ENCODE peak calls at places on chromosome 22, in four cellular contexts. One of them, this sample, is unnamed.
A peak's percentile ranks its signal among the peaks of the same experiment; 100 is the strongest.

GRCh38 chr22:37209140-37209845 is 3.0 kb downstream of the SSTR3 start:
- DNase-seq in HL-60: no peak
- DNase-seq in GM10248: no peak
- DNase-seq in CD8-positive, alpha-beta memory T cell: no peak
- DNase-seq in this sample: no peak

GRCh38 chr22:23137905-23138520 is 3.8 kb downstream of the RSPH14 start:
- DNase-seq in GM10248: peak; percentile 67
- DNase-seq in HL-60: no peak
- DNase-seq in CD8-positive, alpha-beta memory T cell: peak; percentile 73
- DNase-seq in this sample: no peak

GRCh38 chr22:19559324-19559811 is 35.2 kb upstream of the CLDN5 start:
- DNase-seq in GM10248: no peak
- DNase-seq in HL-60: no peak
- DNase-seq in CD8-positive, alpha-beta memory T cell: no peak
- DNase-seq in this sample: no peak

GRCh38 chr22:26172389-26172990 is 3.2 kb downstream of the SEZ6L start:
- DNase-seq in HL-60: no peak
- DNase-seq in CD8-positive, alpha-beta memory T cell: no peak
- DNase-seq in GM10248: peak; percentile 42
- DNase-seq in this sample: peak; percentile 16

GRCh38 chr22:27381960-27382742 is 419.4 kb downstream of the MN1 start:
- DNase-seq in CD8-positive, alpha-beta memory T cell: no peak
- DNase-seq in HL-60: no peak
- DNase-seq in GM10248: no peak
- DNase-seq in this sample: no peak

GRCh38 chr22:40507491-40507890 is 129.0 kb downstream of the MRTFA start:
- DNase-seq in CD8-positive, alpha-beta memory T cell: no peak
- DNase-seq in GM10248: no peak
- DNase-seq in HL-60: no peak
- DNase-seq in this sample: no peak

GRCh38 chr22:50276143-50276542 is 6.0 kb upstream of the MAPK11 start:
- DNase-seq in HL-60: peak; percentile 92
- DNase-seq in CD8-positive, alpha-beta memory T cell: peak; percentile 40
- DNase-seq in GM10248: peak; percentile 65
- DNase-seq in this sample: no peak

GRCh38 chr22:39731481-39731880 is 160.9 kb downstream of the CACNA1I start:
- DNase-seq in HL-60: no peak
- DNase-seq in CD8-positive, alpha-beta memory T cell: no peak
- DNase-seq in GM10248: no peak
- DNase-seq in this sample: no peak

GRCh38 chr22:38236786-38237185 is 35.0 kb downstream of the MAFF start:
- DNase-seq in HL-60: no peak
- DNase-seq in CD8-positive, alpha-beta memory T cell: no peak
- DNase-seq in GM10248: no peak
- DNase-seq in this sample: no peak

GRCh38 chr22:19103881-19104821 is 18.1 kb downstream of the DGCR2 start:
- DNase-seq in CD8-positive, alpha-beta memory T cell: no peak
- DNase-seq in HL-60: no peak
- DNase-seq in GM10248: no peak
- DNase-seq in this sample: no peak

GRCh38 chr22:36010913-36011312 is 17.7 kb downstream of the RBFOX2 start:
- DNase-seq in HL-60: no peak
- DNase-seq in CD8-positive, alpha-beta memory T cell: no peak
- DNase-seq in GM10248: no peak
- DNase-seq in this sample: no peak

GRCh38 chr22:46079861-46080821 is 70.2 kb upstream of the PPARA start:
- DNase-seq in CD8-positive, alpha-beta memory T cell: no peak
- DNase-seq in GM10248: no peak
- DNase-seq in HL-60: no peak
- DNase-seq in this sample: no peak

GRCh38 chr22:42296381-42296853 is 26.0 kb upstream of the TCF20 start:
- DNase-seq in CD8-positive, alpha-beta memory T cell: peak; percentile 38
- DNase-seq in GM10248: no peak
- DNase-seq in HL-60: no peak
- DNase-seq in this sample: no peak

GRCh38 chr22:18970180-18970947 is 34.3 kb upstream of the PRODH start:
- DNase-seq in GM10248: no peak
- DNase-seq in CD8-positive, alpha-beta memory T cell: no peak
- DNase-seq in HL-60: no peak
- DNase-seq in this sample: peak; percentile 35

GRCh38 chr22:42436402-42436801 is 4.2 kb upstream of the NFAM1 start:
- DNase-seq in GM10248: no peak
- DNase-seq in HL-60: no peak
- DNase-seq in CD8-positive, alpha-beta memory T cell: no peak
- DNase-seq in this sample: no peak

GRCh38 chr22:39083212-39084165 is 6.4 kb downstream of the APOBEC3G start:
- DNase-seq in CD8-positive, alpha-beta memory T cell: no peak
- DNase-seq in GM10248: no peak
- DNase-seq in HL-60: no peak
- DNase-seq in this sample: no peak

GRCh38 chr22:42283288-42284229 is 13.1 kb upstream of the TCF20 start:
- DNase-seq in GM10248: no peak
- DNase-seq in HL-60: no peak
- DNase-seq in CD8-positive, alpha-beta memory T cell: no peak
- DNase-seq in this sample: no peak

GRCh38 chr22:47372111-47372581 is 609.7 kb downstream of the TBC1D22A start:
- DNase-seq in HL-60: no peak
- DNase-seq in GM10248: no peak
- DNase-seq in CD8-positive, alpha-beta memory T cell: no peak
- DNase-seq in this sample: no peak

GRCh38 chr22:28019360-28019759 is 100.3 kb upstream of the PITPNB start:
- DNase-seq in HL-60: no peak
- DNase-seq in GM10248: no peak
- DNase-seq in CD8-positive, alpha-beta memory T cell: no peak
- DNase-seq in this sample: peak; percentile 61

GRCh38 chr22:28799834-28800307 is 498 bp downstream of the XBP1 start:
- DNase-seq in HL-60: no peak
- DNase-seq in CD8-positive, alpha-beta memory T cell: no peak
- DNase-seq in GM10248: no peak
- DNase-seq in this sample: peak; percentile 46

GRCh38 chr22:48560389-48560751 is 1267.3 kb downstream of the BRD1 start:
- DNase-seq in GM10248: no peak
- DNase-seq in HL-60: no peak
- DNase-seq in CD8-positive, alpha-beta memory T cell: no peak
- DNase-seq in this sample: no peak

GRCh38 chr22:38707346-38707745 is 1.6 kb downstream of the GTPBP1 start:
- DNase-seq in GM10248: no peak
- DNase-seq in CD8-positive, alpha-beta memory T cell: no peak
- DNase-seq in HL-60: no peak
- DNase-seq in this sample: no peak

GRCh38 chr22:22462813-22463567 is 45.6 kb downstream of the ZNF280B start:
- DNase-seq in GM10248: no peak
- DNase-seq in CD8-positive, alpha-beta memory T cell: no peak
- DNase-seq in HL-60: no peak
- DNase-seq in this sample: no peak

GRCh38 chr22:20172038-20172613 is 21.3 kb upstream of the CCDC188 start:
- DNase-seq in GM10248: no peak
- DNase-seq in CD8-positive, alpha-beta memory T cell: no peak
- DNase-seq in HL-60: no peak
- DNase-seq in this sample: no peak

GRCh38 chr22:20091690-20092476 is 11.8 kb downstream of the DGCR8 start:
- DNase-seq in CD8-positive, alpha-beta memory T cell: no peak
- DNase-seq in GM10248: no peak
- DNase-seq in HL-60: no peak
- DNase-seq in this sample: no peak

GRCh38 chr22:30325065-30325720 is 1.5 kb downstream of the TBC1D10A start:
- DNase-seq in HL-60: no peak
- DNase-seq in CD8-positive, alpha-beta memory T cell: no peak
- DNase-seq in GM10248: no peak
- DNase-seq in this sample: peak; percentile 79

GRCh38 chr22:21876486-21877176 is 9.2 kb upstream of the MAPK1 start:
- DNase-seq in HL-60: no peak
- DNase-seq in GM10248: no peak
- DNase-seq in CD8-positive, alpha-beta memory T cell: no peak
- DNase-seq in this sample: no peak

GRCh38 chr22:37633082-37633692 is 6.3 kb upstream of the SH3BP1 start:
- DNase-seq in CD8-positive, alpha-beta memory T cell: peak; percentile 62
- DNase-seq in HL-60: no peak
- DNase-seq in GM10248: peak; percentile 92
- DNase-seq in this sample: no peak

GRCh38 chr22:23251445-23252093 is 71.3 kb downstream of the BCR start:
- DNase-seq in GM10248: no peak
- DNase-seq in HL-60: no peak
- DNase-seq in CD8-positive, alpha-beta memory T cell: no peak
- DNase-seq in this sample: peak; percentile 31

GRCh38 chr22:38104084-38104483 is 6.4 kb downstream of the BAIAP2L2 start:
- DNase-seq in GM10248: no peak
- DNase-seq in CD8-positive, alpha-beta memory T cell: no peak
- DNase-seq in HL-60: peak; percentile 14
- DNase-seq in this sample: no peak

GRCh38 chr22:28450109-28450508 is 229.5 kb downstream of the TTC28 start:
- DNase-seq in CD8-positive, alpha-beta memory T cell: no peak
- DNase-seq in GM10248: no peak
- DNase-seq in HL-60: no peak
- DNase-seq in this sample: no peak

GRCh38 chr22:17266261-17266971 is 47.2 kb upstream of the ADA2 start:
- DNase-seq in CD8-positive, alpha-beta memory T cell: peak; percentile 8
- DNase-seq in GM10248: no peak
- DNase-seq in HL-60: no peak
- DNase-seq in this sample: no peak

This sample was measured in H54.